ENCODE peak calls at places on chromosomes 6 and 20, in ten cellular contexts. J is ureter; Q is fibroblast of the conjunctiva; H is foreskin melanocyte; E is NCI-H345; S is CD8-positive, alpha-beta memory T cell; L is activated CD4-positive, alpha-beta T cell treated with anti-CD3 and anti-CD28 coated beads, Interleukin-2, amount 50 U/mL, for 1 hour; N is fibroblast of mammary gland; T is stimulated activated CD4-positive, alpha-beta T cell treated with anti-CD3 and anti-CD28 coated beads, Interleukin-4, amount 100 ng/mL, for 24 hours; X is colonic mucosa. W is an unnamed sample.

GRCh38 chr6:80356545-80356944 is 250.1 kb downstream of the BCKDHB start:
- DNase-seq in N (no peak), T (no peak), H (no peak), E (no peak), S (no peak), X (no peak), Q (no peak), L (no peak), J (no peak), W (no peak)

GRCh38 chr6:170127151-170127550 is 163.7 kb downstream of the DLL1 start:
- DNase-seq in E (no peak), X (peak; percentile 11), Q (no peak), T (no peak), L (no peak), H (no peak), J (peak; percentile 22), N (no peak), S (no peak), W (no peak)

GRCh38 chr6:68652117-68652536 is 17.0 kb downstream of the ADGRB3 start:
- DNase-seq in J (no peak), T (no peak), N (no peak), S (no peak), E (no peak), L (no peak), H (no peak), Q (no peak), X (no peak), W (no peak)

GRCh38 chr6:31158863-31159855 is 770 bp downstream of the TCF19 start:
- DNase-seq in J (no peak), N (peak; percentile 24), E (peak; percentile 12), H (no peak), X (peak; percentile 34), S (no peak), L (no peak), T (peak; percentile 32), Q (no peak), W (no peak)

GRCh38 chr6:129215916-129216525 is 333.1 kb downstream of the LAMA2 start:
- DNase-seq in Q (peak; percentile 4), T (no peak), X (no peak), L (no peak), E (no peak), S (no peak), J (no peak), H (no peak), N (no peak), W (no peak)

GRCh38 chr20:4951299-4951698 is 50.0 kb downstream of the SLC23A2 start:
- DNase-seq in N (peak; percentile 83), Q (peak; percentile 70), X (no peak), L (no peak), J (no peak), H (peak; percentile 94), T (no peak), S (no peak), E (no peak), W (no peak)

GRCh38 chr6:161095916-161096315 is 104.3 kb downstream of the MAP3K4 start:
- DNase-seq in L (no peak), H (no peak), S (no peak), J (no peak), X (no peak), E (no peak), N (no peak), Q (no peak), T (no peak), W (no peak)

GRCh38 chr20:38357653-38358207 is 11.4 kb downstream of the LBP start:
- DNase-seq in N (peak; percentile 56), Q (no peak), H (no peak), T (no peak), E (no peak), X (no peak), L (no peak), J (no peak), S (no peak), W (no peak)

GRCh38 chr20:13302647-13303425 is 81.8 kb downstream of the ISM1 start:
- DNase-seq in N (peak; percentile 17), S (peak; percentile 10), Q (no peak), T (peak; percentile 49), L (peak; percentile 41), X (peak; percentile 49), J (no peak), E (peak; percentile 30), H (peak; percentile 32), W (no peak)

GRCh38 chr6:77015350-77015749 is 447.9 kb downstream of the HTR1B start:
- DNase-seq in N (peak; percentile 46), Q (no peak), E (no peak), H (peak; percentile 8), S (no peak), X (no peak), L (no peak), J (no peak), T (no peak), W (no peak)

GRCh38 chr6:44661221-44661609 is 273.7 kb downstream of the CDC5L start:
- DNase-seq in T (no peak), J (no peak), X (no peak), S (no peak), N (no peak), H (no peak), Q (no peak), E (no peak), L (no peak), W (peak; percentile 57)

GRCh38 chr6:159933077-159933476 is 35.8 kb upstream of the IGF2R start:
- DNase-seq in Q (no peak), H (no peak), E (no peak), S (no peak), J (no peak), T (no peak), L (no peak), N (no peak), X (no peak), W (no peak)

GRCh38 chr6:157392927-157393666 is 12.1 kb downstream of the ZDHHC14 start:
- DNase-seq in L (no peak), S (no peak), E (no peak), H (no peak), X (peak; percentile 73), J (no peak), Q (no peak), N (no peak), T (no peak), W (no peak)

GRCh38 chr6:1103945-1104623 is 207.8 kb upstream of the FOXQ1 start:
- DNase-seq in S (no peak), Q (no peak), T (no peak), E (no peak), J (no peak), X (no peak), H (no peak), N (no peak), L (no peak), W (peak; percentile 34)

GRCh38 chr20:7723284-7723683 is 217.0 kb downstream of the HAO1 start:
- DNase-seq in X (no peak), H (no peak), S (no peak), N (peak; percentile 90), T (no peak), E (no peak), J (no peak), L (no peak), Q (no peak), W (no peak)

GRCh38 chr20:46959081-46959692 is 64.5 kb downstream of the EYA2 start:
- DNase-seq in N (peak; percentile 98), X (no peak), E (peak; percentile 19), Q (peak; percentile 84), L (no peak), T (no peak), H (no peak), J (no peak), S (no peak), W (no peak)

GRCh38 chr20:25453035-25453810 is 45.8 kb downstream of the GINS1 start:
- DNase-seq in X (no peak), T (no peak), J (no peak), E (peak; percentile 16), L (no peak), H (peak; percentile 78), S (no peak), N (peak; percentile 21), Q (peak; percentile 1), W (no peak)

GRCh38 chr6:20707166-20707485 is 172.9 kb downstream of the CDKAL1 start:
- DNase-seq in N (no peak), L (no peak), T (no peak), S (no peak), E (peak; percentile 85), X (no peak), Q (no peak), H (no peak), J (no peak), W (no peak)

GRCh38 chr6:41036188-41036587 is 2.8 kb downstream of the UNC5CL start:
- DNase-seq in T (no peak), L (no peak), E (no peak), J (no peak), S (no peak), X (no peak), Q (no peak), H (no peak), N (no peak), W (no peak)

GRCh38 chr20:22681591-22682248 is 97.3 kb upstream of the FOXA2 start:
- DNase-seq in S (no peak), J (no peak), E (no peak), X (no peak), N (no peak), L (no peak), Q (no peak), H (no peak), T (no peak), W (no peak)

GRCh38 chr20:7841967-7842301 is 98.3 kb downstream of the HAO1 start:
- DNase-seq in X (no peak), L (no peak), Q (peak; percentile 86), E (no peak), H (peak; percentile 1), T (no peak), N (peak; percentile 94), S (no peak), J (peak; percentile 46), W (no peak)

GRCh38 chr6:74167506-74167905 is 471.5 kb downstream of the CD109 start:
- DNase-seq in T (no peak), S (no peak), J (no peak), L (no peak), Q (peak; percentile 12), H (no peak), N (no peak), X (no peak), E (no peak), W (no peak)

GRCh38 chr6:52990342-52990741 is 4.7 kb downstream of the GSTA4 start:
- DNase-seq in X (peak; percentile 33), Q (no peak), T (peak; percentile 13), H (no peak), N (peak; percentile 62), S (no peak), L (no peak), J (no peak), E (no peak), W (no peak)

GRCh38 chr6:68975064-68975463 is 340.0 kb downstream of the ADGRB3 start:
- DNase-seq in X (no peak), S (no peak), Q (no peak), H (peak; percentile 60), E (peak; percentile 43), N (no peak), J (no peak), T (no peak), L (no peak), W (no peak)

GRCh38 chr20:38033330-38034107 is at the start of the genes RPRD1B and TTI1:
- DNase-seq in E (peak; percentile 95), N (peak; percentile 85), X (peak; percentile 94), L (peak; percentile 86), S (peak; percentile 91), J (peak; percentile 93), H (peak; percentile 84), Q (peak; percentile 44), T (peak; percentile 90), W (peak; percentile 88)

GRCh38 chr6:42352856-42353564 is 98.7 kb downstream of the TRERF1 start:
- DNase-seq in J (no peak), Q (peak; percentile 14), H (no peak), X (no peak), N (peak; percentile 89), T (no peak), S (no peak), L (no peak), E (no peak), W (no peak)

GRCh38 chr20:40493071-40493470 is 196.0 kb downstream of the MAFB start:
- DNase-seq in N (peak; percentile 83), H (no peak), Q (peak; percentile 51), X (no peak), J (no peak), E (no peak), S (no peak), T (no peak), L (no peak), W (no peak)

GRCh38 chr6:70277480-70277879 is 25.4 kb downstream of the COL9A1 start:
- DNase-seq in E (no peak), S (no peak), J (no peak), L (no peak), Q (no peak), T (no peak), X (no peak), H (peak; percentile 12), N (peak; percentile 38), W (no peak)